ENCODE peak calls at places on chromosomes 11 and 22, in eight cellular contexts. Z, V, J, A, B, C, M and E are unnamed samples.

GRCh38 chr11:130652671-130653335 is 204.4 kb downstream of the ADAMTS15 start:
- DNase-seq in Z (peak), V (peak), J (no peak), A (peak), B (no peak), C (no peak), M (no peak), E (peak)

GRCh38 chr11:36600155-36600554 is 2.1 kb upstream of the RAG2 start:
- DNase-seq in Z (no peak), V (no peak), J (no peak), A (no peak), B (no peak), C (peak), M (no peak), E (no peak)

GRCh38 chr11:129117595-129118350 is 74.4 kb downstream of the ARHGAP32 start:
- DNase-seq in Z (peak), V (peak), J (peak), A (no peak), B (peak), C (peak), M (peak), E (no peak)

GRCh38 chr11:86251285-86251830 is 6.8 kb downstream of the EED start:
- DNase-seq in Z (no peak), V (no peak), J (no peak), A (no peak), B (no peak), C (no peak), M (peak), E (no peak)

GRCh38 chr22:47192651-47193437 is 430.4 kb downstream of the TBC1D22A start:
- DNase-seq in Z (no peak), V (no peak), J (no peak), A (no peak), B (no peak), C (peak), M (peak), E (peak)

GRCh38 chr11:80007616-80008015 is 566.8 kb upstream of the TENM4 start:
- DNase-seq in Z (no peak), V (no peak), J (no peak), A (no peak), B (no peak), C (no peak), M (no peak), E (no peak)

GRCh38 chr22:27133951-27134664 is 476.7 kb downstream of the MIAT start:
- DNase-seq in Z (peak), V (peak), J (peak), A (peak), B (no peak), C (no peak), M (peak), E (peak)

GRCh38 chr11:20762112-20762511 is 92.7 kb downstream of the NELL1 start:
- DNase-seq in Z (no peak), V (no peak), J (no peak), A (no peak), B (no peak), C (no peak), M (no peak), E (no peak)

GRCh38 chr11:530960-531825 is 4.2 kb downstream of the HRAS start:
- DNase-seq in Z (no peak), V (no peak), J (no peak), A (peak), B (no peak), C (no peak), M (no peak), E (no peak)

GRCh38 chr11:118046051-118046963 is 30.6 kb upstream of the TMPRSS4 start:
- DNase-seq in Z (no peak), V (no peak), J (peak), A (no peak), B (no peak), C (no peak), M (peak), E (peak)